ENCODE peak calls at places on chromosomes 12 and 14, in four cellular contexts. Z is colonic mucosa, F is endodermal cell, H is astrocyte. L is an unnamed sample.

GRCh38 chr12:107661830-107662229 is 23.8 kb upstream of the PWP1 start:
- DNase-seq in Z (no peak), F (no peak), H (no peak), L (no peak)

GRCh38 chr14:43795600-43796228 is 711.4 kb downstream of the FSCB start:
- DNase-seq in Z (no peak), F (no peak), H (no peak), L (no peak)

GRCh38 chr12:59736786-59737185 is 141.0 kb downstream of the SLC16A7 start:
- DNase-seq in Z (no peak), F (peak), H (peak), L (peak)

GRCh38 chr12:66048843-66049537 is 81.6 kb downstream of the LLPH start:
- DNase-seq in Z (no peak), F (no peak), H (no peak), L (peak)

GRCh38 chr12:8453796-8454195 is 2.0 kb upstream of the CLEC6A start:
- DNase-seq in Z (no peak), F (no peak), H (no peak), L (no peak)

GRCh38 chr14:90726656-90727055 is 89.6 kb downstream of the TTC7B start:
- DNase-seq in Z (peak), F (peak), H (peak), L (peak)

GRCh38 chr14:64704743-64705405 is 650 bp downstream of the PLEKHG3 start:
- DNase-seq in Z (peak), F (peak), H (no peak), L (no peak)

GRCh38 chr12:1630081-1630826 is 1.2 kb downstream of the WNT5B start:
- DNase-seq in Z (peak), F (peak), H (no peak), L (no peak)

GRCh38 chr12:122951406-122951805 is 14.9 kb downstream of the ABCB9 start:
- DNase-seq in Z (peak), F (no peak), H (peak), L (peak)

GRCh38 chr12:46332260-46332659 is 40.3 kb downstream of the SLC38A2 start:
- DNase-seq in Z (no peak), F (no peak), H (peak), L (peak)

GRCh38 chr14:98952595-98953325 is 319.2 kb downstream of the BCL11B start:
- DNase-seq in Z (no peak), F (peak), H (peak), L (peak)

GRCh38 chr12:92185052-92185451 is 39.4 kb upstream of the BTG1 start:
- DNase-seq in Z (no peak), F (no peak), H (no peak), L (no peak)

GRCh38 chr14:100132161-100132902 is 27.1 kb downstream of the DEGS2 start:
- DNase-seq in Z (no peak), F (no peak), H (no peak), L (no peak)

GRCh38 chr12:77049767-77050353 is 15.5 kb downstream of the E2F7 start:
- DNase-seq in Z (peak), F (no peak), H (peak), L (peak)

GRCh38 chr12:6323340-6323994 is 13.0 kb downstream of the PLEKHG6 start:
- DNase-seq in Z (no peak), F (peak), H (peak), L (peak)

GRCh38 chr12:45407188-45407850 is 191.4 kb downstream of the ANO6 start:
- DNase-seq in Z (no peak), F (no peak), H (peak), L (no peak)

GRCh38 chr14:77882098-77882497 is 82.2 kb downstream of the ADCK1 start:
- DNase-seq in Z (no peak), F (no peak), H (no peak), L (peak)

GRCh38 chr12:106300761-106301160 is 1.8 kb upstream of the TCP11L2 start:
- DNase-seq in Z (no peak), F (no peak), H (no peak), L (no peak)

GRCh38 chr12:11623382-11623781 is 26.1 kb upstream of the ETV6 start:
- DNase-seq in Z (no peak), F (no peak), H (peak), L (no peak)

GRCh38 chr12:88238406-88238805 is 96.3 kb downstream of the TMTC3 start:
- DNase-seq in Z (no peak), F (no peak), H (no peak), L (no peak)

GRCh38 chr14:92471919-92472318 is 41.7 kb upstream of the RIN3 start:
- DNase-seq in Z (peak), F (peak), H (peak), L (peak)

DNA sequence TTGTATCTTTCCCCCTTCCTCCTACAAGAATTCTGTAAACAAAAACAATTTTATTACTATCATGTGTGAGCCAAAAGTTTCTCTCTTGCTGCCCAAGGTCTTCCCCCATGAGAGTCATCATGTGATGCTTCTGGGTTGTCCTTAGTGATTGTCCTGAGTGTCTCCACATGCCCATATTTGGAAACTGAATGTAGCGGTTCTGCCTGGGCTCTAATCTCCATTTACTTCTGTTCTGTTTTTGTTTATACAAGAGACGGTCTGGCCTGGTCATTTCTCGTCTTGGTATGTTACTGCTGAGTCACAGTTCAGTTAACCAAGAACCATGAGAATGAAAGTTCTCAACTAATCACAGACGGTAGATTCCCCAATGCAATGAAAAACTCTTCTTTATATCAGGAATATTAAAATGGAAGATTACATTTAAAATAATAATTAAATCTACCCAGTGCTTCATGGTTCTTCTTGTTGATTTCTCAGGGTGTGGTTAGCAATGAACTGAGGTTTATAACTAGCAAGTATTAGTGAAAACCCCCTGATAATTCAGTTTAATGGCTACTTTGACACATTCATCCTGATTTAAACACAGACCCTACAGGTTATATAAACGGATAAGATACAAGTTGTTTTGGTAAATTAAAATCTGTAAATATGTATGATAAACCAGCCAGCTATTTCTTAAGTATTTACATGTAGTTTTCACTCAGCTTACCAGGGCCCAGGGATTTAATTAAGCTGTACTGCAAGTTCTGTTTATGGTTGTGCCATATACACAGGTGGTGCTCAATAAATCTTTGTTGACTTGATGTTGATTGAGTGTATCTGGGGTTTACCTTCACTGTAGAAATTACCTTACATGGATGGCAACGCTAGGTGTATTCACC is 81.1 kb downstream of the PELI2 start:
- DNase-seq in Z (no peak), F (no peak), H (peak), L (peak)
- H3K9ac ChIP-seq in Z (no peak), F (no peak), H (peak), L (no peak)

GRCh38 chr14:22613736-22614239 is 15.7 kb downstream of the ABHD4 start:
- DNase-seq in Z (no peak), F (no peak), H (no peak), L (no peak)
- H3K9ac ChIP-seq in Z (no peak), F (no peak), H (peak), L (peak)

GRCh38 chr12:114001731-114002340 is 35.7 kb upstream of the RBM19 start:
- DNase-seq in Z (no peak), F (no peak), H (no peak), L (no peak)

GRCh38 chr12:114000861-114001260 is 34.7 kb upstream of the RBM19 start:
- DNase-seq in Z (no peak), F (no peak), H (no peak), L (no peak)

GRCh38 chr12:114006482-114007425 is 40.6 kb upstream of the RBM19 start:
- DNase-seq in Z (no peak), F (peak), H (no peak), L (no peak)

GRCh38 chr12:114003286-114003685 is 37.2 kb upstream of the RBM19 start:
- DNase-seq in Z (no peak), F (no peak), H (no peak), L (no peak)

GRCh38 chr12:114004402-114004801 is 38.3 kb upstream of the RBM19 start:
- DNase-seq in Z (no peak), F (no peak), H (no peak), L (no peak)
- H3K9ac ChIP-seq in Z (no peak), F (no peak), H (no peak), L (no peak)

GRCh38 chr14:55053018-55053417 is 1.6 kb downstream of the MAPK1IP1L start:
- DNase-seq in Z (no peak), F (no peak), H (no peak), L (no peak)
- H3K9ac ChIP-seq in Z (no peak), F (peak), H (peak), L (peak)